ENCODE peak calls at places on chromosomes 11 and 22, in ten cellular contexts. X, L, N, T, G, B, Q, S, U and K are unnamed samples.

GRCh38 chr22:32240461-32240860 is 14.7 kb downstream of the SLC5A4 start:
- DNase-seq in G (no peak), T (no peak), Q (no peak), X (no peak), L (no peak), N (no peak), S (no peak), B (no peak), U (no peak), K (no peak)

GRCh38 chr22:28411125-28411524 is 268.5 kb downstream of the TTC28 start:
- DNase-seq in X (no peak), L (no peak), N (no peak), T (no peak), U (peak; percentile 41), S (no peak), B (no peak), Q (no peak), G (no peak), K (no peak)

GRCh38 chr11:64801591-64802369 is 1.2 kb downstream of the MAP4K2 start:
- DNase-seq in B (no peak), G (no peak), Q (peak; percentile 73), T (no peak), S (peak; percentile 51), L (peak; percentile 16), N (peak; percentile 64), U (peak; percentile 69), X (no peak), K (no peak)

GRCh38 chr11:75577198-75577597 is 15.1 kb downstream of the SERPINH1 start:
- DNase-seq in Q (peak; percentile 79), X (no peak), G (peak; percentile 57), U (no peak), S (peak; percentile 68), T (no peak), N (no peak), B (peak; percentile 43), L (peak; percentile 56), K (no peak)

GRCh38 chr22:32758866-32759385 is 42.6 kb upstream of the TIMP3 start:
- DNase-seq in N (no peak), B (no peak), S (no peak), X (no peak), G (no peak), Q (no peak), L (no peak), T (no peak), U (no peak), K (no peak)

GRCh38 chr11:14345668-14346067 is 13.3 kb downstream of the RRAS2 start:
- DNase-seq in T (no peak), S (no peak), L (no peak), N (no peak), G (no peak), U (no peak), X (no peak), Q (no peak), B (no peak), K (no peak)

GRCh38 chr22:50260801-50261614 is 475 bp downstream of the MAPK12 start:
- DNase-seq in L (no peak), T (no peak), Q (no peak), U (peak; percentile 54), B (no peak), S (no peak), G (peak; percentile 70), X (peak; percentile 75), N (no peak), K (no peak)

GRCh38 chr11:6638437-6638836 is 17.2 kb downstream of the DCHS1 start:
- DNase-seq in S (no peak), G (no peak), U (no peak), Q (no peak), L (no peak), T (no peak), N (no peak), B (no peak), X (no peak), K (no peak)

GRCh38 chr22:44988671-44989070 is 21.1 kb downstream of the PHF21B start:
- DNase-seq in L (no peak), B (no peak), X (no peak), T (no peak), G (no peak), Q (peak; percentile 23), U (no peak), N (no peak), S (no peak), K (no peak)

GRCh38 chr22:22825213-22825593 is 62.4 kb upstream of the IGLL5 start:
- DNase-seq in U (no peak), Q (no peak), N (no peak), L (no peak), X (no peak), T (no peak), S (no peak), B (no peak), G (no peak), K (no peak)

GRCh38 chr11:61587951-61588695 is 7.2 kb upstream of the SYT7 start:
- DNase-seq in L (peak; percentile 55), S (peak; percentile 88), X (peak; percentile 12), T (no peak), G (peak; percentile 72), Q (peak; percentile 87), B (peak; percentile 45), U (peak; percentile 22), N (peak; percentile 81), K (peak; percentile 72)

GRCh38 chr22:31343235-31344191 is 2.6 kb downstream of the PATZ1 start:
- DNase-seq in L (no peak), U (peak; percentile 46), S (peak; percentile 88), B (no peak), Q (peak; percentile 79), N (no peak), X (peak; percentile 44), G (peak; percentile 48), T (no peak), K (peak; percentile 34)

GRCh38 chr11:21401496-21401895 is 732.1 kb downstream of the NELL1 start:
- DNase-seq in S (no peak), N (no peak), Q (no peak), B (no peak), U (no peak), T (no peak), X (no peak), L (no peak), G (no peak), K (no peak)

GRCh38 chr22:46741974-46742519 is 4.0 kb upstream of the CERK start:
- DNase-seq in Q (no peak), G (no peak), T (no peak), B (no peak), X (no peak), N (no peak), L (no peak), U (no peak), S (peak; percentile 53), K (no peak)

GRCh38 chr22:41524809-41525449 is 19.3 kb downstream of the POLR3H start:
- DNase-seq in N (no peak), U (no peak), T (no peak), G (no peak), B (peak; percentile 70), S (no peak), Q (peak; percentile 70), L (peak; percentile 47), X (peak; percentile 50), K (no peak)

DNA sequence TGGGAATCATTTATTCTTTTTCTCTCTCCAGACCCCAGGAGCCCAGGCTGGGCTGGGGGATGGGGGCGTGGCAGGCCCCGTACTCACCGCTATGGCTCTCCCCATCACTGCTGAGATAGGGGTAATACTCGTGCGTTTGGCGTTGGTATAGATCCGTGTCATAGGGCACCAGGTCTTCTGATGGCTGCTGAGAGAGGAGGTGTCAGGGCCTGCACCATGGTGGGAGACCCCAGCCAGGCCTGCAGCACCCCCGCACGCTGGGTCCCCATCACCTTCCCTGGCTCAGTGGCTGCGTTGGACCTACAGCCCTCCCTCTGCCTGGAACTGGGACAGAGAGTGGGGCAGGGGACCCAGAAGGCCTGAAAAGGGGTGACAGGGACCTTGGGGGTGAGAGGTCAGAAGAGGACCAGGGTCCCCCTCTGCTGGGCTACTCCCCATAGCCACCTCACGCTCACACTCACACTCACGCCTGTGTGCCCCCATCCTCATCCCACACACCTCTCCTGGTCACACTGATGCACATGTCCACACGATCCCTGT is 2.7 kb downstream of the SPI1 start:
- DNase-seq in L (no peak), N (no peak), G (no peak), S (no peak), T (no peak), X (no peak), B (no peak), U (no peak), Q (peak; percentile 35), K (no peak)
- H3K4me3 ChIP-seq in L (no peak overlapping the region), N (no peak overlapping the region), G (no peak overlapping the region), S (no peak overlapping the region), T (peak overlapping the region; percentile 41), X (no peak overlapping the region), B (no peak overlapping the region), U (no peak overlapping the region), Q (no peak overlapping the region), K (peak overlapping the region; percentile 45)

DNA sequence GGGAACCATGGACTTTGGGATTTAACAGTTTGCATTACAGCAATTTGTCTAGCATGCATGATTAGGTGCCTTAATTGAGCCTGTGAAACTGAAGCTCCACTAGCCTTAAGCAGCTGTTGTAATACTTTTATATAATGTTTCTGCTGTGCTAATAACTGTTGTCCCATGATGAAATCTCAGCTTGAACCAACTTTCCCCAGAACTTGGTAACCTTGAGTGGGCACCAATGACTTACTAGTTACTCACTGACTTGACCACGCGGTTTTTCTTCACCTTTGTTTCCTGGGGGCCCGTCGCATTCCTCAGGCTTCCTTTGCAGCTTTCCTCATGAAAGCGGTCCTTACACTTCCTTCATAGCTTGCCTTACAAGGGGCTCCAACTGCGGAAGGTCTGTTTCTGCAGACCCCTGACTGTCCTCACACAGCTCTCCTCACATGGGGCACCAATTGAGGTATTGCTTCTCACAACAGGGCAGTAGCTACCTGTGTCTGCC is 11.2 kb upstream of the GLYATL1 start:
- DNase-seq in B (no peak), U (no peak), N (no peak), T (no peak), S (no peak), G (no peak), X (no peak), Q (no peak), L (no peak), K (no peak)
- H3K4me3 ChIP-seq in B (no peak overlapping the region), U (no peak overlapping the region), N (no peak overlapping the region), T (no peak overlapping the region), S (no peak overlapping the region), G (no peak overlapping the region), X (no peak overlapping the region), Q (no peak overlapping the region), L (no peak overlapping the region), K (no peak overlapping the region)

DNA sequence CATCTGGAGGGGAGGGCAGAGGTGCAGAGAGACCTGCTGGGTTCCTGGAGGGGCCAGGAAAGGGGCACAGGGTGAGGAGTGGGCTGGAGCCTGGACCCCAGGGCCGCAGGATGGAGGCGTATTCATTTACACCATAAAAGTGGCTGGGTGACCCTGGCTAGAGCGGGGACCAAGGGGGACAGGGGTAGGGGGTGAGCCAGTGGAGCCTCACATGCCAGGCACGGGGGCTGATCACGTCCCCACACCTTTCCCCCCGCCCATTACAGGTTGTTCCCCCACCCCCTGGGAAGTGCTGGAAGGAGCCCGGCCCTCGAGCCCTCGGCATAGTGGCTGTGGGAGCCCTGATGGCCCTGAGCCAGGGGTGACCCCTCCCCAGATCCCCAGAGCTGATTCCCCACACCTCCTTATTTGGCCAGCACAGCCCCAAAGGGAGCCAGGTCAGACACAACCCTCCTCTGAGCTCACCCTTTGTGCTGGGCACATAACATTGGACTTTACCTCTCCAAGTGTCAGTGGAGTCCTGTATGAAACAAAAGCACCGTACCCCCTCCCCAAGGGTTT is 781 bp downstream of the TCIRG1 start:
- DNase-seq in N (peak; percentile 70), Q (peak; percentile 75), G (peak; percentile 30), B (no peak), T (no peak), L (no peak), X (no peak), S (no peak), U (no peak), K (no peak)
- H3K4me3 ChIP-seq in N (peak overlapping the region; percentile 73), Q (peak overlapping the region; percentile 73), G (peak overlapping the region; percentile 52), B (peak overlapping the region; percentile 77), T (peak overlapping the region; percentile 72), L (peak overlapping the region; percentile 92), X (peak overlapping the region; percentile 93), S (peak overlapping the region; percentile 73), U (peak overlapping the region; percentile 58), K (peak overlapping the region; percentile 78)

GRCh38 chr11:102287963-102288744 is 29.1 kb upstream of the BIRC3 start:
- DNase-seq in X (peak; percentile 78), S (no peak), N (no peak), B (peak; percentile 72), L (peak; percentile 16), G (peak; percentile 31), T (no peak), U (peak; percentile 66), Q (no peak), K (no peak)
- H3K4me3 ChIP-seq in X (no peak overlapping the region), S (no peak overlapping the region), N (peak overlapping the region; percentile 23), B (peak overlapping the region; percentile 69), L (no peak overlapping the region), G (no peak overlapping the region), T (peak overlapping the region; percentile 30), U (no peak overlapping the region), Q (peak overlapping the region; percentile 31), K (peak overlapping the region; percentile 48)